ENCODE peak calls at places on chromosomes 2 and 18, in seven cellular contexts. M is epithelial cell of esophagus, Z is AG04450, W is stomach, S is NCI-H1092 treated with DMSO at 0.1 percent for 48 hours, E is fibroblast of pulmonary artery, Y is B cell. A is an unnamed sample.

GRCh38 chr2:98902209-98903063 is 33.6 kb downstream of the CRACDL start:
- DNase-seq in S (no peak), Z (no peak), W (no peak), Y (no peak), M (no peak), E (no peak), A (no peak)

GRCh38 chr2:229201522-229201921 is 69.6 kb downstream of the PID1 start:
- DNase-seq in S (no peak), Z (no peak), M (no peak), Y (no peak), W (no peak), E (no peak), A (no peak)

GRCh38 chr2:19120941-19121750 is 237.3 kb downstream of the OSR1 start:
- DNase-seq in Z (no peak), W (no peak), E (peak), M (peak), S (no peak), Y (no peak), A (no peak)

GRCh38 chr2:40528564-40528963 is 76.7 kb upstream of the SLC8A1 start:
- DNase-seq in E (no peak), Z (no peak), W (no peak), S (no peak), M (no peak), Y (no peak), A (no peak)

GRCh38 chr2:86703704-86704370 is 16.3 kb upstream of the RMND5A start:
- DNase-seq in M (peak), S (peak), Z (no peak), W (peak), Y (no peak), E (peak), A (peak)

GRCh38 chr2:71683666-71684065 is 230.3 kb downstream of the DYSF start:
- DNase-seq in W (no peak), S (no peak), Y (no peak), E (no peak), Z (no peak), M (no peak), A (no peak)

GRCh38 chr18:48959551-48959920 is 8.8 kb upstream of the SMAD7 start:
- DNase-seq in E (no peak), Z (no peak), Y (no peak), W (no peak), M (no peak), S (no peak), A (no peak)

GRCh38 chr2:8850845-8851244 is 13.4 kb upstream of the KIDINS220 start:
- DNase-seq in M (no peak), E (no peak), W (no peak), S (no peak), Y (no peak), Z (no peak), A (no peak)

GRCh38 chr2:122960727-122961641 is 1064.1 kb upstream of the CNTNAP5 start:
- DNase-seq in Y (no peak), M (peak), W (no peak), S (peak), Z (no peak), E (peak), A (peak)

GRCh38 chr2:232331071-232331470 is 47.5 kb upstream of the ALPP start:
- DNase-seq in W (no peak), S (no peak), Z (no peak), Y (no peak), M (no peak), E (no peak), A (no peak)

GRCh38 chr2:171318463-171318934 is 115.3 kb downstream of the METTL8 start:
- DNase-seq in W (no peak), E (peak), M (no peak), Z (no peak), Y (no peak), S (no peak), A (no peak)

GRCh38 chr18:57063601-57064000 is 83.3 kb upstream of the BOD1L2 start:
- DNase-seq in Z (no peak), Y (no peak), M (no peak), W (no peak), S (no peak), E (no peak), A (no peak)

GRCh38 chr2:36780231-36780808 is 83.8 kb downstream of the VIT start:
- DNase-seq in Y (peak), Z (peak), S (peak), E (peak), M (peak), W (no peak), A (peak)